ENCODE peak calls at places on chromosomes 7 and 10, in four cellular contexts. Z is left ventricle myocardium inferior, W is IMR-90, A is heart left ventricle. K is an unnamed sample.
A peak's percentile ranks its signal among the peaks of the same experiment; 100 is the strongest.

GRCh38 chr10:92573091-92573797 is 649 bp downstream of the IDE start:
- DNase-seq in Z (no peak), W (peak; percentile 36), A (peak; percentile 34), K (peak; percentile 60)

GRCh38 chr10:48939790-48940325 is at the start of gene LRRC18:
- DNase-seq in Z (no peak), W (no peak), A (no peak), K (no peak)

GRCh38 chr7:45031829-45032228 is 31.8 kb downstream of the CCM2 start:
- DNase-seq in Z (no peak), W (no peak), A (no peak), K (no peak)

GRCh38 chr7:41104621-41105020 is 598.3 kb downstream of the INHBA start:
- DNase-seq in A (no peak), Z (no peak), W (peak; percentile 68), K (no peak)

GRCh38 chr7:85688712-85689111 is 501.9 kb upstream of the SEMA3D start:
- DNase-seq in W (no peak), A (no peak), Z (no peak), K (no peak)

GRCh38 chr10:70430489-70431445 is 10.7 kb downstream of the NODAL start:
- DNase-seq in W (peak; percentile 87), A (peak; percentile 68), Z (peak; percentile 44), K (no peak)

GRCh38 chr7:125683156-125683555 is 753.5 kb upstream of the POT1 start:
- DNase-seq in W (no peak), Z (no peak), A (no peak), K (no peak)

GRCh38 chr10:43749940-43750552 is 101.4 kb upstream of the ZNF32 start:
- DNase-seq in W (peak; percentile 21), Z (no peak), A (no peak), K (no peak)

GRCh38 chr10:68861253-68861652 is 33.9 kb downstream of the STOX1 start:
- DNase-seq in W (no peak), Z (no peak), A (no peak), K (no peak)

GRCh38 chr10:90136731-90137316 is 435.4 kb downstream of the KIF20B start:
- DNase-seq in A (no peak), Z (no peak), W (peak; percentile 2), K (no peak)

GRCh38 chr10:29542723-29543122 is 92.0 kb downstream of the SVIL start:
- DNase-seq in Z (no peak), W (no peak), A (no peak), K (no peak)

GRCh38 chr10:127278001-127278400 is 81.6 kb upstream of the INSYN2A start:
- DNase-seq in Z (no peak), W (peak; percentile 82), A (no peak), K (no peak)

GRCh38 chr10:98790817-98791216 is 344.1 kb upstream of the HPS1 start:
- DNase-seq in Z (no peak), A (no peak), W (peak; percentile 12), K (no peak)

GRCh38 chr10:132551808-132552130 is 14.2 kb downstream of the INPP5A start:
- DNase-seq in Z (no peak), W (no peak), A (no peak), K (no peak)

GRCh38 chr7:93310346-93310745 is 78.2 kb downstream of the VPS50 start:
- DNase-seq in W (peak; percentile 50), Z (no peak), A (no peak), K (no peak)

GRCh38 chr7:47514818-47515217 is 67.1 kb downstream of the TNS3 start:
- DNase-seq in Z (no peak), A (no peak), W (peak; percentile 44), K (no peak)

GRCh38 chr7:54985405-54986360 is 33.1 kb upstream of the EGFR start:
- DNase-seq in W (peak; percentile 92), Z (no peak), A (no peak), K (no peak)

GRCh38 chr7:50330701-50331100 is 26.2 kb downstream of the IKZF1 start:
- DNase-seq in W (no peak), A (no peak), Z (no peak), K (no peak)

DNA sequence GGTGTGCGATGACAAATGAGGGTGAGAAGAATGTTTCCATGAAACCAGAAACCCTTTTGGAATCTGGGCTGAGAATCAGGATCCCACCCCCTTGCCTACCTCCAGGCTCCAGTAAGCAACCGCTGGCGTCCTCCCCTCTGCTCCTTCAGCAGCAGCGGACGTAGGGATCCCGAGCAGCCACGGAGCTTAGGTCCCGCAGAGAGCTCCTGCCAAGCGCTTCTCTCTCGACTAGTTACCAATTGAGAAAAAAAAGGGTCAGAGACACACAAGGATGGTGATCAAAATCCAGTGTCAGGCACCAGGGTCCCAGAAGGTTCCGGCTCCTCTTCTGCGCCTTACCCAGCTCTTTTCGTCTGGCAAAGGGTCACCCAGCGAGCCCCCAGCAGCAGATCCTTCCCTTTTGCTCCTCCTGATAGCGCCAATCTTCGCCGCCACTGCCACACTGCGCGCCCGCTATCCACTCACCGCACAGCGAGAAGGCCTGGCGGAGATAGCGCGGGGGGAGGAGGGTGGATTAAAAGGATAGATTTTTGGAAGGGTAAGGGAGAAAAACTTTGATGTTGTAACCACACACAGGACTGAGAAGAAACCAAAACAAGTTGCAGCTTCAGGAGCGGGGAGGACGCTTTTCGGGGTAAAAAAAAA is 733.4 kb downstream of the ZWINT start:
- DNase-seq in Z (no peak), W (no peak), A (no peak), K (no peak)
- H3K4me1 ChIP-seq in Z (peaks cover 31% of the 10 kb centered on the region), W (no peaks in the 10 kb centered on the region), A (peaks cover 7% of the 10 kb centered on the region), K (no peaks in the 10 kb centered on the region)

DNA sequence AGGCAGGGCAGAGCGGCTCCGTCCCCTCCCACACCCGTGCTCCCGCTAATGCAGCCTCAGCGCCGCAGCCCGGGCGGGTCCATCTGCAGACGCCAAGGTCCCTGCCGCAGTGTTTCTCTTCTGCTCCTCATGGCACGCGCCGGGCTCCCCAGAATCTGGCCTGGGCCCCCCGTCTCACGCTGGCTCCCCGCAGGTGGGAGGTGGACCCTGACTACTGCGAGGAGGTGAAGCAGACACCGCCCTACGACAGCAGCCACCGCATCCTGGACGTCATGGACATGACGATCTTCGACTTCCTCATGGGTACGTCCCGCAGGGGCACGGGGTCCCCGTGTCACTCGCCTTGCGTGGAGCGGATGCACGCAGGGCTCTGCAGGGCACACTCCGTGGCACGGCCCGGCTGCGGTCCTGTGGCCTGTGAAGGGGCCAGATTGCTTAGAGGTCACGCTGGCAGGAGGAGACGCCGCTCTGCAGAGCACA is 33.5 kb upstream of the FOXL3 start:
- DNase-seq in A (no peak), Z (peak; percentile 10), W (no peak), K (peak; percentile 39)
- H3K36me3 ChIP-seq in A (no peaks in the 10 kb centered on the region), Z (peaks cover 89% of the 10 kb centered on the region), W (peaks cover 96% of the 10 kb centered on the region), K (no peaks in the 10 kb centered on the region)

GRCh38 chr7:78125884-78126283 is 327.3 kb downstream of the PHTF2 start:
- DNase-seq in Z (no peak), A (no peak), W (peak; percentile 93), K (no peak)

GRCh38 chr7:78121878-78122277 is 323.3 kb downstream of the PHTF2 start:
- DNase-seq in W (no peak), Z (no peak), A (no peak), K (no peak)

GRCh38 chr7:78127009-78127408 is 328.4 kb downstream of the PHTF2 start:
- DNase-seq in W (no peak), A (no peak), Z (no peak), K (no peak)

GRCh38 chr7:78129865-78130264 is 331.3 kb downstream of the PHTF2 start:
- DNase-seq in W (no peak), A (no peak), Z (no peak), K (no peak)

GRCh38 chr7:78124221-78124620 is 325.6 kb downstream of the PHTF2 start:
- DNase-seq in A (no peak), Z (no peak), W (no peak), K (no peak)
- H3K4me1 ChIP-seq in A (no peaks in the 10 kb centered on the region), Z (no peaks in the 10 kb centered on the region), W (peaks cover 5% of the 10 kb centered on the region), K (no peaks in the 10 kb centered on the region)

GRCh38 chr10:3166496-3167290 is 5.9 kb downstream of the PITRM1 start:
- DNase-seq in A (no peak), W (no peak), Z (no peak), K (no peak)
- H3K36me3 ChIP-seq in A (peaks cover 13% of the 10 kb centered on the region), W (peaks cover 56% of the 10 kb centered on the region), Z (peaks cover 82% of the 10 kb centered on the region), K (peaks cover 29% of the 10 kb centered on the region)